ENCODE peak calls at places on chromosomes 13 and 19, in six cellular contexts. N, B, O, Q, C and D are unnamed samples.

GRCh38 chr19:47243776-47244547 is 12.4 kb upstream of the CCDC9 start:
- DNase-seq in N (peak; percentile 95), B (peak; percentile 98), O (peak; percentile 96), Q (peak; percentile 75), C (peak; percentile 92), D (peak; percentile 86)

GRCh38 chr19:43777163-43777700 is 3.5 kb downstream of the KCNN4 start:
- DNase-seq in N (peak; percentile 46), B (peak; percentile 45), O (no peak), Q (no peak), C (no peak), D (no peak)

GRCh38 chr19:55253842-55254624 is 4.8 kb downstream of the PPP6R1 start:
- DNase-seq in N (no peak), B (no peak), O (peak; percentile 78), Q (peak; percentile 27), C (no peak), D (no peak)

GRCh38 chr19:56837492-56837891 is 3.0 kb downstream of the PEG3 start:
- DNase-seq in N (no peak), B (no peak), O (no peak), Q (no peak), C (peak; percentile 75), D (no peak)

GRCh38 chr19:13795595-13796300 is 505 bp downstream of the ZSWIM4 start:
- DNase-seq in N (no peak), B (peak; percentile 60), O (no peak), Q (no peak), C (no peak), D (no peak)

GRCh38 chr13:94329754-94330551 is 149.5 kb downstream of the DCT start:
- DNase-seq in N (peak; percentile 97), B (peak; percentile 97), O (no peak), Q (no peak), C (no peak), D (no peak)

GRCh38 chr19:2041686-2042484 is 9.2 kb downstream of the MKNK2 start:
- DNase-seq in N (peak; percentile 94), B (peak; percentile 96), O (peak; percentile 99), Q (peak; percentile 99), C (peak; percentile 98), D (no peak)

GRCh38 chr13:106548064-106548696 is 12.7 kb upstream of the EFNB2 start:
- DNase-seq in N (peak; percentile 49), B (peak; percentile 78), O (no peak), Q (no peak), C (no peak), D (no peak)

GRCh38 chr19:42325308-42325895 is at the start of gene MEGF8:
- DNase-seq in N (peak; percentile 98), B (peak; percentile 99), O (peak; percentile 100), Q (peak; percentile 98), C (peak; percentile 97), D (peak; percentile 98)

GRCh38 chr19:42276821-42277220 is 7.8 kb downstream of the CIC start:
- DNase-seq in N (no peak), B (no peak), O (peak; percentile 65), Q (no peak), C (no peak), D (no peak)

GRCh38 chr13:87999791-88000190 is 328.6 kb downstream of the SLITRK5 start:
- DNase-seq in N (peak; percentile 31), B (no peak), O (no peak), Q (no peak), C (no peak), D (no peak)

GRCh38 chr19:38290631-38291147 is 13.4 kb upstream of the C19orf33 start:
- DNase-seq in N (peak; percentile 86), B (peak; percentile 89), O (no peak), Q (no peak), C (no peak), D (no peak)

GRCh38 chr19:50358483-50359431 is 6.7 kb downstream of the NAPSA start:
- DNase-seq in N (peak; percentile 17), B (no peak), O (peak; percentile 84), Q (peak; percentile 55), C (peak; percentile 74), D (no peak)

GRCh38 chr19:18605196-18605545 is 1.4 kb downstream of the CRLF1 start:
- DNase-seq in N (no peak), B (no peak), O (no peak), Q (no peak), C (no peak), D (no peak)

GRCh38 chr13:71979616-71980015 is 112.6 kb upstream of the DACH1 start:
- DNase-seq in N (peak; percentile 4), B (peak; percentile 15), O (no peak), Q (no peak), C (no peak), D (peak; percentile 22)

GRCh38 chr13:19927117-19927734 is 31.3 kb upstream of the ZMYM2 start:
- DNase-seq in N (peak; percentile 44), B (peak; percentile 40), O (no peak), Q (no peak), C (no peak), D (no peak)